ENCODE peak calls at places on chromosomes 16 and 17, in nine cellular contexts. Z is T follicular helper cell; V is CD8-positive, alpha-beta T cell; O is stimulated activated CD8-positive, alpha-beta memory T cell treated with anti-CD3 and anti-CD28 coated beads, Interleukin-12 subunit alpha, Interleukin-12 subunit beta, amount 100 ng/mL, for 4 hours; M is EL; U is GM12865; L is brain microvascular endothelial cell; X is GOT3; Q is stimulated activated CD4-positive, alpha-beta T cell treated with anti-CD3 and anti-CD28 coated beads, Interleukin-4, amount 100 ng/mL, for 1 hour. G is an unnamed sample.

GRCh38 chr17:56085576-56086267 is 67.6 kb upstream of the ANKFN1 start:
- DNase-seq in Z (no peak), O (no peak), M (no peak), V (no peak), U (no peak), X (no peak), L (no peak), Q (no peak), G (no peak)

GRCh38 chr16:73092236-73092781 is 44.4 kb upstream of the ZFHX3 start:
- DNase-seq in Q (no peak), U (no peak), V (no peak), L (no peak), M (no peak), Z (no peak), X (no peak), O (no peak), G (no peak)

GRCh38 chr16:9661336-9661735 is 520.9 kb downstream of the GRIN2A start:
- DNase-seq in X (no peak), Q (no peak), V (no peak), M (no peak), Z (no peak), L (no peak), U (no peak), O (no peak), G (no peak)

GRCh38 chr16:52785653-52786052 is 238.7 kb upstream of the TOX3 start:
- DNase-seq in U (no peak), O (no peak), X (no peak), Q (no peak), V (no peak), Z (no peak), M (no peak), L (no peak), G (no peak)

GRCh38 chr16:85524630-85525463 is 88.3 kb upstream of the GSE1 start:
- DNase-seq in X (peak), Z (no peak), L (no peak), V (no peak), O (no peak), Q (no peak), U (no peak), M (no peak), G (no peak)

GRCh38 chr17:82108038-82108998 is 10.3 kb upstream of the FASN start:
- DNase-seq in Q (no peak), M (no peak), Z (no peak), L (no peak), U (no peak), X (no peak), O (no peak), V (no peak), G (no peak)

GRCh38 chr16:87312008-87312407 is 5.2 kb downstream of the C16orf95 start:
- DNase-seq in Z (no peak), X (no peak), V (no peak), M (no peak), Q (no peak), L (no peak), U (no peak), O (no peak), G (no peak)

GRCh38 chr17:38925263-38925995 is at the start of gene LASP1NB:
- DNase-seq in L (peak), X (no peak), O (peak), Q (peak), U (no peak), Z (no peak), V (peak), M (no peak), G (no peak)

GRCh38 chr16:14013145-14013570 is 58.0 kb upstream of the MRTFB start:
- DNase-seq in Q (no peak), M (no peak), O (no peak), L (no peak), V (no peak), U (no peak), Z (no peak), X (no peak), G (no peak)

GRCh38 chr17:10842658-10843057 is 4.8 kb upstream of the PIRT start:
- DNase-seq in X (no peak), Q (no peak), V (no peak), L (no peak), O (no peak), M (no peak), U (no peak), Z (no peak), G (no peak)

GRCh38 chr17:57638284-57638683 is 106.8 kb downstream of the CCDC182 start:
- DNase-seq in Q (no peak), V (no peak), O (no peak), X (no peak), M (no peak), U (no peak), L (no peak), Z (no peak), G (no peak)

GRCh38 chr17:46136820-46137219 is 56.4 kb downstream of the KANSL1 start:
- DNase-seq in O (no peak), Z (no peak), M (no peak), U (no peak), L (no peak), Q (no peak), X (no peak), V (no peak), G (no peak)

GRCh38 chr16:55008836-55009510 is 78.3 kb downstream of the IRX5 start:
- DNase-seq in Q (no peak), M (no peak), V (no peak), X (no peak), Z (no peak), U (no peak), L (no peak), O (no peak), G (no peak)

GRCh38 chr17:65561394-65562205 is at the start of gene AXIN2:
- DNase-seq in Q (peak), U (peak), L (peak), M (peak), O (peak), V (peak), Z (peak), X (peak), G (peak)

GRCh38 chr17:15273141-15273793 is 8.1 kb upstream of the PMP22 start:
- DNase-seq in V (no peak), L (peak), X (no peak), O (no peak), Q (no peak), U (no peak), Z (no peak), M (peak), G (no peak)

GRCh38 chr16:88497561-88498420 is 44.7 kb downstream of the ZFPM1 start:
- DNase-seq in O (no peak), V (no peak), L (peak), U (no peak), Z (no peak), X (no peak), Q (no peak), M (no peak), G (no peak)

GRCh38 chr17:82177276-82177675 is 35.4 kb downstream of the CCDC57 start:
- DNase-seq in Q (no peak), Z (no peak), L (no peak), M (no peak), V (no peak), O (no peak), U (no peak), X (no peak), G (no peak)

GRCh38 chr17:75367312-75367711 is 38.2 kb downstream of the GRB2 start:
- DNase-seq in L (no peak), V (no peak), Z (no peak), Q (no peak), X (no peak), O (no peak), M (peak), U (no peak), G (no peak)

GRCh38 chr16:4601317-4602186 is 13.1 kb downstream of the UBALD1 start:
- DNase-seq in U (no peak), L (no peak), M (no peak), Z (no peak), X (no peak), O (no peak), Q (no peak), V (no peak), G (no peak)

GRCh38 chr17:81230043-81230820 is 7.5 kb upstream of the CEP131 start:
- DNase-seq in M (no peak), U (peak), O (no peak), X (no peak), V (no peak), Q (no peak), L (no peak), Z (no peak), G (peak)

GRCh38 chr16:57538235-57538711 is 1.9 kb upstream of the CCDC102A start:
- DNase-seq in O (no peak), Q (no peak), L (no peak), U (peak), Z (no peak), X (no peak), M (no peak), V (no peak), G (no peak)

GRCh38 chr17:65008877-65009276 is 47.7 kb downstream of the GNA13 start:
- DNase-seq in X (no peak), M (no peak), Q (no peak), O (no peak), L (no peak), Z (no peak), U (no peak), V (no peak), G (no peak)

GRCh38 chr16:9378876-9379275 is 287.4 kb downstream of the HAPSTR1 start:
- DNase-seq in U (no peak), L (no peak), Z (no peak), V (no peak), Q (no peak), O (no peak), M (no peak), X (no peak), G (no peak)

GRCh38 chr17:1563786-1564613 is 1.4 kb upstream of the PITPNA start:
- DNase-seq in M (no peak), L (no peak), Z (no peak), O (no peak), U (no peak), Q (no peak), V (no peak), X (no peak), G (no peak)

GRCh38 chr17:29682054-29682453 is 59.3 kb upstream of the CORO6 start:
- DNase-seq in V (no peak), U (peak), Q (no peak), L (no peak), Z (no peak), O (no peak), M (no peak), X (no peak), G (no peak)

GRCh38 chr16:24645739-24646645 is 83.5 kb upstream of the TNRC6A start:
- DNase-seq in V (no peak), L (peak), Q (no peak), M (peak), Z (no peak), U (no peak), X (peak), O (no peak), G (no peak)

GRCh38 chr17:70661342-70662222 is 492.2 kb downstream of the KCNJ2 start:
- DNase-seq in L (no peak), V (no peak), X (no peak), O (no peak), U (no peak), Q (no peak), M (peak), Z (no peak), G (no peak)

GRCh38 chr17:27488263-27488662 is 32.0 kb downstream of the KSR1 start:
- DNase-seq in M (no peak), Z (no peak), L (no peak), Q (no peak), V (no peak), O (no peak), U (no peak), X (no peak), G (no peak)

GRCh38 chr17:4490637-4491061 is 8.0 kb upstream of the SPNS2 start:
- DNase-seq in L (no peak), Z (no peak), Q (no peak), X (no peak), U (no peak), M (no peak), O (no peak), V (no peak), G (no peak)

GRCh38 chr17:19939993-19940721 is 37.5 kb downstream of the AKAP10 start:
- DNase-seq in Q (no peak), Z (no peak), X (no peak), V (no peak), L (no peak), O (no peak), M (no peak), U (no peak), G (no peak)

GRCh38 chr16:72722552-72722951 is 325.4 kb downstream of the ZFHX3 start:
- DNase-seq in M (no peak), Z (no peak), Q (no peak), U (no peak), X (no peak), V (no peak), O (no peak), L (no peak), G (no peak)

GRCh38 chr17:81492706-81493105 is 19.9 kb downstream of the ACTG1 start:
- DNase-seq in O (no peak), V (no peak), Z (no peak), M (no peak), Q (no peak), L (no peak), X (no peak), U (no peak), G (no peak)

GRCh38 chr17:17304521-17304985 is 1.4 kb downstream of the NT5M start:
- DNase-seq in X (no peak), M (no peak), O (no peak), Z (no peak), V (peak), U (peak), L (no peak), Q (no peak), G (no peak)

G was measured in GM12892.